ENCODE peak calls at places on chromosomes 13 and 19, in six cellular contexts. A is hepatic stellate cell; J is activated CD4-positive, alpha-beta T cell treated with anti-CD3 and anti-CD28 coated beads, Interleukin-2, amount 50 U/mL, for 48 hours; H is effector memory CD8-positive, alpha-beta T cell; X is neural crest cell; W is ecto neural progenitor cell. K is an unnamed sample.

GRCh38 chr13:46654956-46655726 is 102.2 kb downstream of the LRCH1 start:
- DNase-seq in A (no peak), J (no peak), H (no peak), X (no peak), W (no peak), K (no peak)

GRCh38 chr13:48235100-48235813 is 2.3 kb downstream of the ITM2B start:
- DNase-seq in A (no peak), J (no peak), H (no peak), X (no peak), W (peak; percentile 54), K (peak; percentile 30)

GRCh38 chr13:40113644-40114304 is 458.3 kb downstream of the COG6 start:
- DNase-seq in A (no peak), J (no peak), H (no peak), X (no peak), W (no peak), K (no peak)

GRCh38 chr13:75101997-75102720 is 379.8 kb downstream of the TBC1D4 start:
- DNase-seq in A (no peak), J (no peak), H (no peak), X (no peak), W (peak; percentile 67), K (no peak)

GRCh38 chr13:64527561-64527960 is 2702.6 kb downstream of the PCDH9 start:
- DNase-seq in A (no peak), J (no peak), H (no peak), X (no peak), W (no peak), K (no peak)

GRCh38 chr19:5882421-5882968 is 12.2 kb upstream of the FUT5 start:
- DNase-seq in A (no peak), J (no peak), H (no peak), X (no peak), W (no peak), K (no peak)

GRCh38 chr19:15989889-15990288 is 41.1 kb downstream of the OR10H4 start:
- DNase-seq in A (no peak), J (no peak), H (no peak), X (no peak), W (no peak), K (no peak)

GRCh38 chr19:49553451-49554271 is 25.9 kb downstream of the RCN3 start:
- DNase-seq in A (peak; percentile 74), J (peak; percentile 66), H (no peak), X (no peak), W (no peak), K (no peak)

GRCh38 chr13:113920173-113920572 is 53.7 kb downstream of the C13orf46 start:
- DNase-seq in A (no peak), J (no peak), H (no peak), X (no peak), W (no peak), K (no peak)

GRCh38 chr13:108328848-108329247 is 59.3 kb downstream of the TNFSF13B start:
- DNase-seq in A (no peak), J (no peak), H (no peak), X (no peak), W (no peak), K (no peak)

GRCh38 chr13:113774177-113775107 is 15.4 kb downstream of the TMEM255B start:
- DNase-seq in A (peak; percentile 47), J (no peak), H (no peak), X (no peak), W (no peak), K (no peak)

GRCh38 chr19:45779231-45780145 is 2.8 kb downstream of the DMPK start:
- DNase-seq in A (peak; percentile 41), J (peak; percentile 98), H (peak; percentile 88), X (peak; percentile 84), W (peak; percentile 97), K (peak; percentile 95)

GRCh38 chr13:114143806-114144605 is 11.6 kb upstream of the RASA3 start:
- DNase-seq in A (no peak), J (peak; percentile 58), H (peak; percentile 40), X (no peak), W (peak; percentile 71), K (peak; percentile 45)

GRCh38 chr13:99303863-99304521 is 3.2 kb downstream of the GPR183 start:
- DNase-seq in A (no peak), J (peak; percentile 70), H (no peak), X (no peak), W (no peak), K (no peak)